ENCODE peak calls at places on chromosome 20, in five cellular contexts. One of them, this sample, is unnamed.
A peak's percentile ranks its signal among the peaks of the same experiment; 100 is the strongest.

GRCh38 chr20:59068534-59068933 is 25.9 kb upstream of the PRELID3B start:
- DNase-seq in OCI-LY7: no peak
- DNase-seq in mammary epithelial cell: no peak
- DNase-seq in fibroblast of lung: no peak
- DNase-seq in CD8-positive, alpha-beta T cell: no peak
- DNase-seq in this sample: no peak

GRCh38 chr20:37396520-37397075 is 50.7 kb downstream of the SRC start:
- DNase-seq in OCI-LY7: no peak
- DNase-seq in mammary epithelial cell: no peak
- DNase-seq in fibroblast of lung: no peak
- DNase-seq in CD8-positive, alpha-beta T cell: no peak
- DNase-seq in this sample: peak; percentile 61

GRCh38 chr20:21353236-21353635 is 44.1 kb downstream of the NKX2-4 start:
- DNase-seq in OCI-LY7: no peak
- DNase-seq in mammary epithelial cell: peak; percentile 8
- DNase-seq in fibroblast of lung: peak; percentile 76
- DNase-seq in CD8-positive, alpha-beta T cell: no peak
- DNase-seq in this sample: no peak

GRCh38 chr20:20214757-20215275 is 153.1 kb upstream of the INSM1 start:
- DNase-seq in OCI-LY7: no peak
- DNase-seq in mammary epithelial cell: no peak
- DNase-seq in fibroblast of lung: no peak
- DNase-seq in CD8-positive, alpha-beta T cell: no peak
- DNase-seq in this sample: no peak

GRCh38 chr20:60572991-60573390 is 614.8 kb downstream of the CDH26 start:
- DNase-seq in OCI-LY7: no peak
- DNase-seq in mammary epithelial cell: no peak
- DNase-seq in fibroblast of lung: no peak
- DNase-seq in CD8-positive, alpha-beta T cell: no peak
- DNase-seq in this sample: no peak

GRCh38 chr20:2751868-2752630 is 48.4 kb downstream of the CPXM1 start:
- DNase-seq in OCI-LY7: no peak
- DNase-seq in mammary epithelial cell: no peak
- DNase-seq in fibroblast of lung: no peak
- DNase-seq in CD8-positive, alpha-beta T cell: peak; percentile 34
- DNase-seq in this sample: peak; percentile 62

GRCh38 chr20:835220-836045 is 1.9 kb downstream of the FAM110A start:
- DNase-seq in OCI-LY7: peak; percentile 35
- DNase-seq in mammary epithelial cell: no peak
- DNase-seq in fibroblast of lung: no peak
- DNase-seq in CD8-positive, alpha-beta T cell: no peak
- DNase-seq in this sample: no peak

GRCh38 chr20:16491277-16491912 is 81.9 kb downstream of the KIF16B start:
- DNase-seq in OCI-LY7: no peak
- DNase-seq in mammary epithelial cell: no peak
- DNase-seq in fibroblast of lung: peak; percentile 59
- DNase-seq in CD8-positive, alpha-beta T cell: no peak
- DNase-seq in this sample: no peak

GRCh38 chr20:50385733-50386640 is 124.2 kb upstream of the PTPN1 start:
- DNase-seq in OCI-LY7: no peak
- DNase-seq in mammary epithelial cell: no peak
- DNase-seq in fibroblast of lung: no peak
- DNase-seq in CD8-positive, alpha-beta T cell: peak; percentile 42
- DNase-seq in this sample: no peak

GRCh38 chr20:47215653-47216397 is 140.7 kb downstream of the ZMYND8 start:
- DNase-seq in OCI-LY7: no peak
- DNase-seq in mammary epithelial cell: no peak
- DNase-seq in fibroblast of lung: no peak
- DNase-seq in CD8-positive, alpha-beta T cell: no peak
- DNase-seq in this sample: no peak

GRCh38 chr20:46545077-46545826 is 5.2 kb downstream of the OCSTAMP start:
- DNase-seq in OCI-LY7: no peak
- DNase-seq in mammary epithelial cell: no peak
- DNase-seq in fibroblast of lung: no peak
- DNase-seq in CD8-positive, alpha-beta T cell: no peak
- DNase-seq in this sample: no peak

GRCh38 chr20:45157977-45158376 is 16.7 kb upstream of the PI3 start:
- DNase-seq in OCI-LY7: no peak
- DNase-seq in mammary epithelial cell: peak; percentile 92
- DNase-seq in fibroblast of lung: peak; percentile 85
- DNase-seq in CD8-positive, alpha-beta T cell: no peak
- DNase-seq in this sample: no peak

GRCh38 chr20:45257711-45258110 is 3.3 kb upstream of the SLPI start:
- DNase-seq in OCI-LY7: no peak
- DNase-seq in mammary epithelial cell: no peak
- DNase-seq in fibroblast of lung: no peak
- DNase-seq in CD8-positive, alpha-beta T cell: no peak
- DNase-seq in this sample: no peak

GRCh38 chr20:6104493-6105188 is 18.2 kb downstream of the FERMT1 start:
- DNase-seq in OCI-LY7: no peak
- DNase-seq in mammary epithelial cell: no peak
- DNase-seq in fibroblast of lung: peak; percentile 61
- DNase-seq in CD8-positive, alpha-beta T cell: no peak
- DNase-seq in this sample: no peak

GRCh38 chr20:53045941-53046340 is 73.8 kb downstream of the TSHZ2 start:
- DNase-seq in OCI-LY7: no peak
- DNase-seq in mammary epithelial cell: no peak
- DNase-seq in fibroblast of lung: no peak
- DNase-seq in CD8-positive, alpha-beta T cell: no peak
- DNase-seq in this sample: no peak

GRCh38 chr20:6731951-6732580 is 35.4 kb upstream of the BMP2 start:
- DNase-seq in OCI-LY7: no peak
- DNase-seq in mammary epithelial cell: no peak
- DNase-seq in fibroblast of lung: no peak
- DNase-seq in CD8-positive, alpha-beta T cell: no peak
- DNase-seq in this sample: no peak

GRCh38 chr20:37867289-37868195 is 35.4 kb upstream of the VSTM2L start:
- DNase-seq in OCI-LY7: no peak
- DNase-seq in mammary epithelial cell: no peak
- DNase-seq in fibroblast of lung: no peak
- DNase-seq in CD8-positive, alpha-beta T cell: no peak
- DNase-seq in this sample: no peak

GRCh38 chr20:39259808-39260207 is 297.7 kb downstream of the DHX35 start:
- DNase-seq in OCI-LY7: no peak
- DNase-seq in mammary epithelial cell: no peak
- DNase-seq in fibroblast of lung: no peak
- DNase-seq in CD8-positive, alpha-beta T cell: no peak
- DNase-seq in this sample: no peak

GRCh38 chr20:25399038-25399430 is 8.4 kb upstream of the ABHD12 start:
- DNase-seq in OCI-LY7: peak; percentile 66
- DNase-seq in mammary epithelial cell: peak; percentile 65
- DNase-seq in fibroblast of lung: peak; percentile 62
- DNase-seq in CD8-positive, alpha-beta T cell: no peak
- DNase-seq in this sample: no peak

GRCh38 chr20:38270869-38271608 is 10.5 kb upstream of the KIAA1755 start:
- DNase-seq in OCI-LY7: no peak
- DNase-seq in mammary epithelial cell: peak; percentile 91
- DNase-seq in fibroblast of lung: peak; percentile 99
- DNase-seq in CD8-positive, alpha-beta T cell: no peak
- DNase-seq in this sample: no peak

GRCh38 chr20:5488823-5489222 is 172.1 kb upstream of the PROKR2 start:
- DNase-seq in OCI-LY7: no peak
- DNase-seq in mammary epithelial cell: no peak
- DNase-seq in fibroblast of lung: no peak
- DNase-seq in CD8-positive, alpha-beta T cell: no peak
- DNase-seq in this sample: no peak

GRCh38 chr20:57618091-57618765 is 2.0 kb downstream of the ZBP1 start:
- DNase-seq in OCI-LY7: peak; percentile 61
- DNase-seq in mammary epithelial cell: peak; percentile 82
- DNase-seq in fibroblast of lung: no peak
- DNase-seq in CD8-positive, alpha-beta T cell: no peak
- DNase-seq in this sample: no peak

DNA sequence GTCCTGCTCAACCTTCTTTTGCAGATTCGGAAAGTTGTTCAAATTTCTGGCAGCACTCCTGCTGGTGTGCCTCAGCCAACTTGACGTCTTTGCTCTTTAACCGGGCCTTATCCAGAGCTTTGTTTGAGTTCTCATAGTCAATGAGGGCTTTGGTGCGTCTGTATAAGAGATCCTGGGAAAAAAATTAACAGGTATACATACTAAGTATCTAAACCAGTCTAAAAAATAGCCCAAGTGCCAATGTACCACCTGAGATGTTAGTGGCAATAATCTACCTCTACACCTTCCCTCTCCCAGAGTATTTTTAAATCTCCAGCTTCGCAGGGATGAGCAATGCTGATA is 21.1 kb downstream of the SNX5 start:
- DNase-seq in OCI-LY7: no peak
- DNase-seq in mammary epithelial cell: no peak
- DNase-seq in fibroblast of lung: no peak
- DNase-seq in CD8-positive, alpha-beta T cell: no peak
- DNase-seq in this sample: no peak
- H3K36me3 ChIP-seq in OCI-LY7: peaks cover 99% of the 10 kb centered on the region
- H3K36me3 ChIP-seq in mammary epithelial cell: peaks cover 89% of the 10 kb centered on the region
- H3K36me3 ChIP-seq in fibroblast of lung: peaks cover 31% of the 10 kb centered on the region
- H3K36me3 ChIP-seq in CD8-positive, alpha-beta T cell: peaks cover 61% of the 10 kb centered on the region
- H3K36me3 ChIP-seq in this sample: peaks cover 14% of the 10 kb centered on the region

DNA sequence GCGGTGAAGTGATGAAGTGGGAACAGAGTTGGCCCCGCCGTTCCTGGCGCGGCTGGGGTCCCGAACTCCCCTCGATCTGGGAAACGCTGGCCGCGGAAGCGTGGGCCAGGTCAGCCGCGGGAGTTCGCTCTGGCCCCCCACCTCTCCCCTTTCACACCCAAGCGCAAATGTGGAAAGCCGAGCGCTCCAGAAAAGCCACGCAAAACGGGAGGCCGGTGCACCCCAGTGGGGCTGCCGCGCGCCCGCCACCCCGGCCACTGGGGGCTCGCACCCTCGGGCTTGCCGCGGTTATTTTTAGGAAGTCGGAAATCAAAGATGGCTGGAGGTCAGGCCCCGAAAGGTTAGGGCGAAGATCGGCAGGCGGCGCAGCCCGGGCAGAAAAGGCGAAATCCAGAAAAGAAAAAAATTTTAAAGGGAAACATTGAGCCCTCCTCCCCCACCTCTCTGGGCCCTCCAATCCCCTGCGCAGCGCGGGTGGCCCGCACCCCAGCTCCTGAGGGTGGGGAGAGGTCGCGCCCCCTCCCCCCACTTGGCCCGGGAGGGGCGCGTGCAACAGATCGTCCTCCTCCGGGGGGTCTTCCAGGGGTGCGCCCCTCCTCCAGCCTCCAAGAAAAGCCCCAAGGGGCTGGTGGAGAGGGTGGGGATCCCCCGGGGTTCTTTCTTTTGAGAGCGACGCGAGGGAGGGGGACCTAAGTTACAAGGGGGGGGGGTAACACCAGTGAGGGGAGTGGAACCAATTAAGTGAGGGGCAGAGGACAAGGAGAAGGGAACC is 915 bp downstream of the SALL4 start:
- DNase-seq in OCI-LY7: no peak
- DNase-seq in mammary epithelial cell: no peak
- DNase-seq in fibroblast of lung: no peak
- DNase-seq in CD8-positive, alpha-beta T cell: no peak
- DNase-seq in this sample: peak; percentile 81
- TF ChIP-seq CTCF in OCI-LY7: no peak
- TF ChIP-seq CTCF in mammary epithelial cell: no peak
- TF ChIP-seq CTCF in fibroblast of lung: peak; percentile 10
- TF ChIP-seq CTCF in CD8-positive, alpha-beta T cell: no peak
- TF ChIP-seq CTCF in this sample: peak; percentile 35

GRCh38 chr20:48951646-48952045 is 30.1 kb downstream of the ARFGEF2 start:
- DNase-seq in OCI-LY7: no peak
- DNase-seq in mammary epithelial cell: no peak
- DNase-seq in fibroblast of lung: no peak
- DNase-seq in CD8-positive, alpha-beta T cell: no peak
- DNase-seq in this sample: no peak
- H3K36me3 ChIP-seq in OCI-LY7: peaks cover 83% of the 10 kb centered on the region
- H3K36me3 ChIP-seq in mammary epithelial cell: peaks cover 13% of the 10 kb centered on the region
- H3K36me3 ChIP-seq in fibroblast of lung: peaks cover 16% of the 10 kb centered on the region
- H3K36me3 ChIP-seq in CD8-positive, alpha-beta T cell: peaks cover 61% of the 10 kb centered on the region
- H3K36me3 ChIP-seq in this sample: peaks cover 3% of the 10 kb centered on the region

GRCh38 chr20:63735859-63736718 is at the start of gene LIME1:
- DNase-seq in OCI-LY7: peak; percentile 83
- DNase-seq in mammary epithelial cell: no peak
- DNase-seq in fibroblast of lung: no peak
- DNase-seq in CD8-positive, alpha-beta T cell: peak; percentile 71
- DNase-seq in this sample: no peak
- TF ChIP-seq CTCF in OCI-LY7: peak; percentile 15
- TF ChIP-seq CTCF in mammary epithelial cell: no peak
- TF ChIP-seq CTCF in fibroblast of lung: no peak
- TF ChIP-seq CTCF in CD8-positive, alpha-beta T cell: no peak
- TF ChIP-seq CTCF in this sample: no peak

DNA sequence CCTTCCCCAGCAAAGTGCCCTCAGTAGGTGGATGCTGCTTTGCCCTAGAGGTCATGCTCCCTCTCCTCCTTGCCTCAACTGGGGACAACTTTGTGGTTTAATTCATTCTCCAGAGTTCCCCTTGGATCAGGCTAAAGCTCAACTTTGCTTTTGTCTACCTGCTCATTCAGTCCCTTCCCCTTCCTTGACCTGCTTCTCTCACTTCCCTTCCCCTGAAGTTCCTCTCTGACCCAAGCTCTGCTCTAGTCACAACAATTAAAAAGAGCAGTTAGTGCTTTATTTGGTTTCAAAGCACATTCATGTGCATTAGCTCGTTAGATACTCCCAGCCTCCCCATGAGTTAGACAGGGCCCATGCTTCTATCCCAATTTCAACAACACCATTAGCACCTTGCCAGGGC is 71.3 kb downstream of the DZANK1 start:
- DNase-seq in OCI-LY7: peak; percentile 4
- DNase-seq in mammary epithelial cell: no peak
- DNase-seq in fibroblast of lung: no peak
- DNase-seq in CD8-positive, alpha-beta T cell: no peak
- DNase-seq in this sample: no peak
- H3K36me3 ChIP-seq in OCI-LY7: peaks cover 13% of the 10 kb centered on the region
- H3K36me3 ChIP-seq in mammary epithelial cell: no peaks in the 10 kb centered on the region
- H3K36me3 ChIP-seq in fibroblast of lung: no peaks in the 10 kb centered on the region
- H3K36me3 ChIP-seq in CD8-positive, alpha-beta T cell: no peaks in the 10 kb centered on the region
- H3K36me3 ChIP-seq in this sample: no peaks in the 10 kb centered on the region

GRCh38 chr20:32672982-32673727 is 586 bp downstream of the C20orf203 start:
- DNase-seq in OCI-LY7: peak; percentile 82
- DNase-seq in mammary epithelial cell: no peak
- DNase-seq in fibroblast of lung: no peak
- DNase-seq in CD8-positive, alpha-beta T cell: no peak
- DNase-seq in this sample: no peak
- TF ChIP-seq CTCF in OCI-LY7: peak; percentile 52
- TF ChIP-seq CTCF in mammary epithelial cell: no peak
- TF ChIP-seq CTCF in fibroblast of lung: no peak
- TF ChIP-seq CTCF in CD8-positive, alpha-beta T cell: no peak
- TF ChIP-seq CTCF in this sample: no peak